ENCODE peak calls at places on chromosomes 4 and X, in six cellular contexts. One of them, this sample, is unnamed.
A peak's percentile ranks its signal among the peaks of the same experiment; 100 is the strongest.

GRCh38 chr4:48752256-48752655 is 27.8 kb downstream of the FRYL start:
- DNase-seq in activated T-cell treated with anti-CD3 and anti-CD28 coated beads, Interleukin-2, amount 50 U/mL, for 1 hour: no peak
- DNase-seq in aorta: no peak
- DNase-seq in kidney tubule cell: no peak
- DNase-seq in GM12891: no peak
- DNase-seq in NCI-H146: no peak
- DNase-seq in this sample: no peak

GRCh38 chrX:15301924-15302323 is 13.5 kb downstream of the ASB11 start:
- DNase-seq in kidney tubule cell: peak; percentile 65
- DNase-seq in activated T-cell treated with anti-CD3 and anti-CD28 coated beads, Interleukin-2, amount 50 U/mL, for 1 hour: no peak
- DNase-seq in NCI-H146: no peak
- DNase-seq in GM12891: no peak
- DNase-seq in aorta: peak; percentile 76
- DNase-seq in this sample: no peak

GRCh38 chrX:108299101-108299591 is 139.1 kb downstream of the COL4A6 start:
- DNase-seq in activated T-cell treated with anti-CD3 and anti-CD28 coated beads, Interleukin-2, amount 50 U/mL, for 1 hour: no peak
- DNase-seq in NCI-H146: no peak
- DNase-seq in GM12891: no peak
- DNase-seq in aorta: no peak
- DNase-seq in kidney tubule cell: peak; percentile 64
- DNase-seq in this sample: no peak

GRCh38 chr4:140000232-140000631 is 153.8 kb downstream of the MAML3 start:
- DNase-seq in aorta: no peak
- DNase-seq in GM12891: no peak
- DNase-seq in activated T-cell treated with anti-CD3 and anti-CD28 coated beads, Interleukin-2, amount 50 U/mL, for 1 hour: no peak
- DNase-seq in NCI-H146: no peak
- DNase-seq in kidney tubule cell: no peak
- DNase-seq in this sample: no peak

GRCh38 chr4:23737571-23737970 is 152.3 kb downstream of the PPARGC1A start:
- DNase-seq in GM12891: no peak
- DNase-seq in activated T-cell treated with anti-CD3 and anti-CD28 coated beads, Interleukin-2, amount 50 U/mL, for 1 hour: no peak
- DNase-seq in kidney tubule cell: peak; percentile 97
- DNase-seq in NCI-H146: no peak
- DNase-seq in aorta: no peak
- DNase-seq in this sample: peak; percentile 46

GRCh38 chrX:134936542-134936941 is 54.2 kb upstream of the SMIM10 start:
- DNase-seq in aorta: no peak
- DNase-seq in kidney tubule cell: peak; percentile 77
- DNase-seq in GM12891: no peak
- DNase-seq in NCI-H146: no peak
- DNase-seq in activated T-cell treated with anti-CD3 and anti-CD28 coated beads, Interleukin-2, amount 50 U/mL, for 1 hour: no peak
- DNase-seq in this sample: no peak

GRCh38 chr4:7412586-7412975 is 22.1 kb downstream of the PSAPL1 start:
- DNase-seq in aorta: peak; percentile 21
- DNase-seq in activated T-cell treated with anti-CD3 and anti-CD28 coated beads, Interleukin-2, amount 50 U/mL, for 1 hour: peak; percentile 8
- DNase-seq in GM12891: no peak
- DNase-seq in NCI-H146: no peak
- DNase-seq in kidney tubule cell: no peak
- DNase-seq in this sample: no peak

GRCh38 chr4:178306565-178306964 is 864.3 kb upstream of the AGA start:
- DNase-seq in kidney tubule cell: peak; percentile 41
- DNase-seq in activated T-cell treated with anti-CD3 and anti-CD28 coated beads, Interleukin-2, amount 50 U/mL, for 1 hour: no peak
- DNase-seq in NCI-H146: no peak
- DNase-seq in GM12891: no peak
- DNase-seq in aorta: no peak
- DNase-seq in this sample: no peak